ENCODE peak calls at places on chromosomes 13 and 19, in six cellular contexts. M is heart right ventricle; Y is tibial nerve; R is CD8-positive, alpha-beta T cell; D is thoracic aorta; Z is spleen. V is an unnamed sample.

GRCh38 chr13:75402787-75403186 is 79.2 kb downstream of the TBC1D4 start:
- DNase-seq in M (peak), Z (no peak), D (no peak), R (no peak), Y (no peak), V (no peak)

GRCh38 chr13:32838985-32839384 is 177.2 kb upstream of the KL start:
- DNase-seq in M (peak), D (no peak), Y (no peak), R (no peak), Z (no peak), V (no peak)

GRCh38 chr13:83190020-83190419 is 692.3 kb downstream of the SLITRK1 start:
- DNase-seq in Z (no peak), M (no peak), D (no peak), R (no peak), Y (no peak), V (no peak)

GRCh38 chr19:53903055-53903680 is 5.9 kb upstream of the CACNG7 start:
- DNase-seq in Z (no peak), M (peak), D (no peak), Y (no peak), R (no peak), V (no peak)

GRCh38 chr13:33250594-33250993 is 35.0 kb downstream of the STARD13 start:
- DNase-seq in R (no peak), Z (no peak), Y (no peak), M (no peak), D (no peak), V (no peak)

GRCh38 chr19:37941820-37942515 is 35.0 kb downstream of the SIPA1L3 start:
- DNase-seq in R (no peak), M (no peak), Y (no peak), D (no peak), Z (peak), V (no peak)

GRCh38 chr13:112143046-112143752 is 76.2 kb downstream of the SOX1 start:
- DNase-seq in Z (no peak), Y (no peak), M (no peak), D (no peak), R (no peak), V (no peak)

GRCh38 chr19:54297759-54298305 is 15.1 kb downstream of the LILRA5 start:
- DNase-seq in M (no peak), Z (peak), R (no peak), D (no peak), Y (no peak), V (no peak)

GRCh38 chr13:100394005-100394695 is 194.4 kb downstream of the GGACT start:
- DNase-seq in Z (no peak), Y (peak), M (peak), R (no peak), D (no peak), V (no peak)

GRCh38 chr19:48867119-48867921 is 1.1 kb downstream of the PLEKHA4 start:
- DNase-seq in Y (no peak), D (no peak), R (no peak), Z (no peak), M (no peak), V (no peak)

GRCh38 chr19:906480-906879 is 6.5 kb downstream of the R3HDM4 start:
- DNase-seq in Y (no peak), M (no peak), Z (no peak), R (peak), D (no peak), V (no peak)
- H3K27ac ChIP-seq in Y (no peak), M (no peak), Z (no peak), R (peak), D (no peak), V (no peak)

DNA sequence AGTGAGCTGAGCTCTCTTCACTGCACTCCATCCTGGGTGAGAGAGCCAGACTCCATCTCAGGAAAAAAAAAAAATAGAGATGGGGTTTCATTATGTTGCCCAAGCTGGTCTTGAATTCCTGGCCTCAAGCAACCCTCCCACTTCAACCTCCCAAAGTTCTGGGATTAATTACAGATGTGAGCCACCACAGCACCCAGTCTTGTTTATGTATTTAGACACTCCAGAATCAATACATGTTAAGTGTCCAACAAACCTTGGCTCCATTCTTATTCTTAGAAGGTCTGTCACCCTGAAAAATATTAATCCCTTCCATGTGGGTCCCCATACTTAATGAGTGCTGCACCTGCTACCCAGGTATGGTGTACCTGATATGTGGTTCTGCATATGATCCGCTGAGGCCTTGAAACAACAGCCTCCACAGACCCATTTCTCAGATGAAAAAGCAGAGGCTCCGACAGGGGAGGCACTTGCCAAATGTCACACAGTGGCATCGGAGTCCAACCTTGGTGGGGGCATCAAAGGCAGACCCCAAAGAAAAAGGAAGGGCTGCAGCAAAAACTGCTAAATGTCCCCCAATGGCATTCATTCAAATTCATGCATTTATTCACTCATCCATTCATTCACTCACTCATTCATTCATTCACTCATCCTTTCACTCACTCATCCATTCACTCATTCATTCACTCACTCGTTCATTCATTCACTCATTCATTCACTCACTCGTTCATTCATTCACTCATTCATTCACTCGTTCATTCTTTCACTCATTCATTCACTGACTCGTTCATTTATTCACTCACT is 16.7 kb downstream of the TICAM1 start:
- DNase-seq in Y (no peak), D (no peak), Z (no peak), M (no peak), R (no peak), V (no peak)
- H3K4me3 ChIP-seq in Y (no peak), D (peak), Z (peak), M (no peak), R (peak), V (no peak)

GRCh38 chr19:44236384-44236783 is 23.3 kb upstream of the ZNF233 start:
- DNase-seq in Z (no peak), R (no peak), Y (no peak), M (no peak), D (no peak), V (no peak)

GRCh38 chr19:44228318-44228717 is 16.0 kb downstream of the ZNF227 start:
- DNase-seq in D (no peak), M (no peak), Z (no peak), R (no peak), Y (no peak), V (no peak)

DNA sequence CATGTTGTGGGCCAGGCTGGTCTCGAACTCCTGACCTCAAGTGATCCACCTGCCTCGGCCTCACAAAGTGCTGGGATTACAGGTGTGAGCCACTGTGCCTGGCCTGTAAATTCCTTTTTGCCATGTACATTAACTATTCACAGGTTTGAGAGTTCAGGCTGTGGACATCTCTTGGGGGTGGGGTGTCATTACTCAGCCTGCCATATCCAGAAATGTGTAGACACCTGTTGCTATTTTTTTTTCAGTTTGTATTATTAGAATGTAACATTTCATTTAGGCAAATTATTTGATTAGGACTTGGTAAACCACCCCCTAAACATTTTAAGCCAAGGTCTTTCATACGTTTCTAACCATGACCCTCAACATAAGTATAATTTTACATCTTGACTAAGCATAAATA is 20.5 kb downstream of the ZNF227 start:
- DNase-seq in D (no peak), Y (no peak), R (no peak), M (no peak), Z (no peak), V (no peak)
- H3K27ac ChIP-seq in D (no peak), Y (no peak), R (no peak), M (no peak), Z (no peak), V (no peak)

GRCh38 chr13:95643009-95643408 is 1.5 kb downstream of the DZIP1 start:
- DNase-seq in M (no peak), Z (no peak), R (no peak), Y (no peak), D (no peak), V (no peak)
- H3K4me3 ChIP-seq in M (peak), Z (no peak), R (no peak), Y (peak), D (peak), V (peak)

DNA sequence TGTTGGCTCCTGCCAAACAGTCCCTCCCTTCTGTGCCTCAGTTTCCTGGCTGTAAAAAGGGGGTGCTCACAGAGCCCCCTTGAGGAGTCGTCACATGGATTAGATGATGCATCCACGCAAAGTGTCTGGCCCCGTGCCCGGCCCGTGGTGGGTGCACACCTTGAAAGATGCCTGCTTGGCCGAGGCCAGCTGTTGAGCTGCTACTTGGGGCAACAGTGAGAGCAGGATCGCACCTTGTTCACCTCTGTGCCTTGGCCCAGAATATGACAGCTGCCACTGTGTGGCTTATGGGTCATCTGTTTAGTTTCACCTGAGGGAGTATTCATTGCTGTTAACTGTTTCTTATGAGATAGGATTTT is 17.7 kb downstream of the CRTC1 start:
- DNase-seq in R (no peak), M (no peak), Z (no peak), D (no peak), Y (no peak), V (no peak)
- H3K27ac ChIP-seq in R (peak), M (no peak), Z (peak), D (peak), Y (peak), V (peak)